ENCODE peak calls at places on chromosomes 6 and 20, in nine cellular contexts. One of them, this sample, is unnamed.

GRCh38 chr20:31608256-31608980 is 3.3 kb downstream of the ID1 start:
- DNase-seq in iris pigment epithelial cell: peak
- DNase-seq in heart right ventricle: peak
- DNase-seq in RKO: no peak
- DNase-seq in testis: peak
- DNase-seq in upper lobe of right lung: peak
- DNase-seq in neuronal stem cell: peak
- DNase-seq in heart left ventricle: peak
- DNase-seq in CD14-positive monocyte: no peak
- DNase-seq in this sample: no peak

GRCh38 chr20:33821270-33821836 is 10.2 kb downstream of the CHMP4B start:
- DNase-seq in iris pigment epithelial cell: no peak
- DNase-seq in heart right ventricle: no peak
- DNase-seq in RKO: peak
- DNase-seq in testis: no peak
- DNase-seq in upper lobe of right lung: no peak
- DNase-seq in neuronal stem cell: no peak
- DNase-seq in heart left ventricle: no peak
- DNase-seq in CD14-positive monocyte: no peak
- DNase-seq in this sample: no peak

GRCh38 chr6:121183742-121184141 is 150.5 kb downstream of the TBC1D32 start:
- DNase-seq in iris pigment epithelial cell: no peak
- DNase-seq in heart right ventricle: no peak
- DNase-seq in RKO: no peak
- DNase-seq in testis: no peak
- DNase-seq in upper lobe of right lung: no peak
- DNase-seq in neuronal stem cell: no peak
- DNase-seq in heart left ventricle: no peak
- DNase-seq in CD14-positive monocyte: no peak
- DNase-seq in this sample: no peak

GRCh38 chr6:60754879-60755278 is 1531.1 kb downstream of the KHDRBS2 start:
- DNase-seq in iris pigment epithelial cell: no peak
- DNase-seq in heart right ventricle: no peak
- DNase-seq in RKO: no peak
- DNase-seq in testis: no peak
- DNase-seq in upper lobe of right lung: no peak
- DNase-seq in neuronal stem cell: no peak
- DNase-seq in heart left ventricle: no peak
- DNase-seq in CD14-positive monocyte: no peak
- DNase-seq in this sample: no peak

GRCh38 chr20:61744691-61745396 is 320.8 kb downstream of the TAF4 start:
- DNase-seq in iris pigment epithelial cell: peak
- DNase-seq in heart right ventricle: no peak
- DNase-seq in RKO: peak
- DNase-seq in testis: no peak
- DNase-seq in upper lobe of right lung: no peak
- DNase-seq in neuronal stem cell: no peak
- DNase-seq in heart left ventricle: no peak
- DNase-seq in CD14-positive monocyte: peak
- DNase-seq in this sample: no peak

GRCh38 chr6:34680802-34681515 is 15.6 kb downstream of the ILRUN start:
- DNase-seq in iris pigment epithelial cell: peak
- DNase-seq in heart right ventricle: no peak
- DNase-seq in RKO: peak
- DNase-seq in testis: no peak
- DNase-seq in upper lobe of right lung: no peak
- DNase-seq in neuronal stem cell: no peak
- DNase-seq in heart left ventricle: no peak
- DNase-seq in CD14-positive monocyte: no peak
- DNase-seq in this sample: no peak

GRCh38 chr6:134880487-134881190 is 69.3 kb downstream of the ALDH8A1 start:
- DNase-seq in iris pigment epithelial cell: no peak
- DNase-seq in heart right ventricle: no peak
- DNase-seq in RKO: no peak
- DNase-seq in testis: no peak
- DNase-seq in upper lobe of right lung: no peak
- DNase-seq in neuronal stem cell: no peak
- DNase-seq in heart left ventricle: no peak
- DNase-seq in CD14-positive monocyte: no peak
- DNase-seq in this sample: no peak

GRCh38 chr20:23136893-23137745 is 51.0 kb upstream of the CD93 start:
- DNase-seq in iris pigment epithelial cell: no peak
- DNase-seq in heart right ventricle: no peak
- DNase-seq in RKO: no peak
- DNase-seq in testis: no peak
- DNase-seq in upper lobe of right lung: no peak
- DNase-seq in neuronal stem cell: no peak
- DNase-seq in heart left ventricle: no peak
- DNase-seq in CD14-positive monocyte: no peak
- DNase-seq in this sample: no peak

GRCh38 chr20:5172167-5172586 is 45.4 kb downstream of the CDS2 start:
- DNase-seq in iris pigment epithelial cell: no peak
- DNase-seq in heart right ventricle: no peak
- DNase-seq in RKO: no peak
- DNase-seq in testis: no peak
- DNase-seq in upper lobe of right lung: no peak
- DNase-seq in neuronal stem cell: no peak
- DNase-seq in heart left ventricle: no peak
- DNase-seq in CD14-positive monocyte: no peak
- DNase-seq in this sample: no peak

GRCh38 chr20:31788578-31788977 is 30.6 kb upstream of the MYLK2 start:
- DNase-seq in iris pigment epithelial cell: no peak
- DNase-seq in heart right ventricle: no peak
- DNase-seq in RKO: peak
- DNase-seq in testis: peak
- DNase-seq in upper lobe of right lung: no peak
- DNase-seq in neuronal stem cell: no peak
- DNase-seq in heart left ventricle: no peak
- DNase-seq in CD14-positive monocyte: no peak
- DNase-seq in this sample: no peak

GRCh38 chr20:20371681-20372080 is 3.8 kb downstream of the INSM1 start:
- DNase-seq in iris pigment epithelial cell: no peak
- DNase-seq in heart right ventricle: no peak
- DNase-seq in RKO: no peak
- DNase-seq in testis: no peak
- DNase-seq in upper lobe of right lung: no peak
- DNase-seq in neuronal stem cell: no peak
- DNase-seq in heart left ventricle: no peak
- DNase-seq in CD14-positive monocyte: no peak
- DNase-seq in this sample: no peak

GRCh38 chr6:20211941-20212391 is 303 bp downstream of the MBOAT1 start:
- DNase-seq in iris pigment epithelial cell: peak
- DNase-seq in heart right ventricle: no peak
- DNase-seq in RKO: no peak
- DNase-seq in testis: no peak
- DNase-seq in upper lobe of right lung: no peak
- DNase-seq in neuronal stem cell: no peak
- DNase-seq in heart left ventricle: no peak
- DNase-seq in CD14-positive monocyte: no peak
- DNase-seq in this sample: no peak

GRCh38 chr6:99270030-99270429 is 79.4 kb downstream of the FAXC start:
- DNase-seq in iris pigment epithelial cell: no peak
- DNase-seq in heart right ventricle: no peak
- DNase-seq in RKO: no peak
- DNase-seq in testis: no peak
- DNase-seq in upper lobe of right lung: no peak
- DNase-seq in neuronal stem cell: no peak
- DNase-seq in heart left ventricle: no peak
- DNase-seq in CD14-positive monocyte: no peak
- DNase-seq in this sample: no peak

This sample was measured in GM19239.